ENCODE peak calls at places on chromosome 2, in five cellular contexts. One of them, this sample, is unnamed.
A peak's percentile ranks its signal among the peaks of the same experiment; 100 is the strongest.

GRCh38 chr2:20425371-20425881 is 21.4 kb upstream of the RHOB start:
- ATAC-seq in PC-3: no peak
- ATAC-seq in heart right ventricle: no peak
- ATAC-seq in left lung: no peak
- ATAC-seq in activated CD4-positive, CD25-positive, alpha-beta regulatory T cell treated with anti-CD3 and anti-CD28 coated beads, Interleukin-2, amount 50 U/mL, for 24 hours: peak; percentile 19
- ATAC-seq in this sample: peak; percentile 44

GRCh38 chr2:95179451-95179850 is 13.8 kb downstream of the ZNF2 start:
- ATAC-seq in PC-3: no peak
- ATAC-seq in heart right ventricle: peak; percentile 78
- ATAC-seq in left lung: no peak
- ATAC-seq in activated CD4-positive, CD25-positive, alpha-beta regulatory T cell treated with anti-CD3 and anti-CD28 coated beads, Interleukin-2, amount 50 U/mL, for 24 hours: no peak
- ATAC-seq in this sample: no peak

GRCh38 chr2:189312643-189313042 is 128.6 kb upstream of the WDR75 start:
- ATAC-seq in PC-3: no peak
- ATAC-seq in heart right ventricle: no peak
- ATAC-seq in left lung: no peak
- ATAC-seq in activated CD4-positive, CD25-positive, alpha-beta regulatory T cell treated with anti-CD3 and anti-CD28 coated beads, Interleukin-2, amount 50 U/mL, for 24 hours: peak; percentile 60
- ATAC-seq in this sample: no peak

GRCh38 chr2:138030459-138030858 is 66.2 kb downstream of the HNMT start:
- ATAC-seq in PC-3: no peak
- ATAC-seq in heart right ventricle: no peak
- ATAC-seq in left lung: no peak
- ATAC-seq in activated CD4-positive, CD25-positive, alpha-beta regulatory T cell treated with anti-CD3 and anti-CD28 coated beads, Interleukin-2, amount 50 U/mL, for 24 hours: no peak
- ATAC-seq in this sample: no peak

GRCh38 chr2:164917296-164917903 is 37.9 kb downstream of the SLC38A11 start:
- ATAC-seq in PC-3: peak; percentile 67
- ATAC-seq in heart right ventricle: no peak
- ATAC-seq in left lung: peak; percentile 71
- ATAC-seq in activated CD4-positive, CD25-positive, alpha-beta regulatory T cell treated with anti-CD3 and anti-CD28 coated beads, Interleukin-2, amount 50 U/mL, for 24 hours: no peak
- ATAC-seq in this sample: peak; percentile 63

GRCh38 chr2:108182489-108182888 is 57.3 kb upstream of the SULT1C3 start:
- ATAC-seq in PC-3: peak; percentile 67
- ATAC-seq in heart right ventricle: no peak
- ATAC-seq in left lung: no peak
- ATAC-seq in activated CD4-positive, CD25-positive, alpha-beta regulatory T cell treated with anti-CD3 and anti-CD28 coated beads, Interleukin-2, amount 50 U/mL, for 24 hours: no peak
- ATAC-seq in this sample: peak; percentile 97

GRCh38 chr2:26634636-26635230 is 6.4 kb downstream of the CIB4 start:
- ATAC-seq in PC-3: no peak
- ATAC-seq in heart right ventricle: peak; percentile 13
- ATAC-seq in left lung: no peak
- ATAC-seq in activated CD4-positive, CD25-positive, alpha-beta regulatory T cell treated with anti-CD3 and anti-CD28 coated beads, Interleukin-2, amount 50 U/mL, for 24 hours: no peak
- ATAC-seq in this sample: no peak

GRCh38 chr2:105739408-105739807 is 5.3 kb upstream of the NCK2 start:
- ATAC-seq in PC-3: no peak
- ATAC-seq in heart right ventricle: no peak
- ATAC-seq in left lung: no peak
- ATAC-seq in activated CD4-positive, CD25-positive, alpha-beta regulatory T cell treated with anti-CD3 and anti-CD28 coated beads, Interleukin-2, amount 50 U/mL, for 24 hours: peak; percentile 58
- ATAC-seq in this sample: no peak

GRCh38 chr2:109279243-109279860 is 150.3 kb downstream of the SH3RF3 start:
- ATAC-seq in PC-3: no peak
- ATAC-seq in heart right ventricle: no peak
- ATAC-seq in left lung: no peak
- ATAC-seq in activated CD4-positive, CD25-positive, alpha-beta regulatory T cell treated with anti-CD3 and anti-CD28 coated beads, Interleukin-2, amount 50 U/mL, for 24 hours: no peak
- ATAC-seq in this sample: no peak

GRCh38 chr2:108629417-108629816 is 89.9 kb upstream of the RANBP2 start:
- ATAC-seq in PC-3: no peak
- ATAC-seq in heart right ventricle: no peak
- ATAC-seq in left lung: no peak
- ATAC-seq in activated CD4-positive, CD25-positive, alpha-beta regulatory T cell treated with anti-CD3 and anti-CD28 coated beads, Interleukin-2, amount 50 U/mL, for 24 hours: no peak
- ATAC-seq in this sample: no peak

GRCh38 chr2:119943058-119943457 is 69.8 kb upstream of the EPB41L5 start:
- ATAC-seq in PC-3: no peak
- ATAC-seq in heart right ventricle: no peak
- ATAC-seq in left lung: no peak
- ATAC-seq in activated CD4-positive, CD25-positive, alpha-beta regulatory T cell treated with anti-CD3 and anti-CD28 coated beads, Interleukin-2, amount 50 U/mL, for 24 hours: peak; percentile 32
- ATAC-seq in this sample: no peak

GRCh38 chr2:215904101-215904500 is 109.2 kb downstream of the MREG start:
- ATAC-seq in PC-3: no peak
- ATAC-seq in heart right ventricle: no peak
- ATAC-seq in left lung: peak; percentile 52
- ATAC-seq in activated CD4-positive, CD25-positive, alpha-beta regulatory T cell treated with anti-CD3 and anti-CD28 coated beads, Interleukin-2, amount 50 U/mL, for 24 hours: no peak
- ATAC-seq in this sample: no peak

GRCh38 chr2:123164216-123164615 is 860.9 kb upstream of the CNTNAP5 start:
- ATAC-seq in PC-3: no peak
- ATAC-seq in heart right ventricle: no peak
- ATAC-seq in left lung: no peak
- ATAC-seq in activated CD4-positive, CD25-positive, alpha-beta regulatory T cell treated with anti-CD3 and anti-CD28 coated beads, Interleukin-2, amount 50 U/mL, for 24 hours: no peak
- ATAC-seq in this sample: no peak

GRCh38 chr2:217510790-217511291 is 492.0 kb downstream of the TNS1 start:
- ATAC-seq in PC-3: peak; percentile 85
- ATAC-seq in heart right ventricle: peak; percentile 89
- ATAC-seq in left lung: peak; percentile 98
- ATAC-seq in activated CD4-positive, CD25-positive, alpha-beta regulatory T cell treated with anti-CD3 and anti-CD28 coated beads, Interleukin-2, amount 50 U/mL, for 24 hours: peak; percentile 21
- ATAC-seq in this sample: peak; percentile 97

GRCh38 chr2:173982182-173982714 is 17.1 kb upstream of the SP3 start:
- ATAC-seq in PC-3: no peak
- ATAC-seq in heart right ventricle: no peak
- ATAC-seq in left lung: no peak
- ATAC-seq in activated CD4-positive, CD25-positive, alpha-beta regulatory T cell treated with anti-CD3 and anti-CD28 coated beads, Interleukin-2, amount 50 U/mL, for 24 hours: no peak
- ATAC-seq in this sample: no peak

GRCh38 chr2:190404487-190404886 is 3.7 kb upstream of the MFSD6 start:
- ATAC-seq in PC-3: no peak
- ATAC-seq in heart right ventricle: no peak
- ATAC-seq in left lung: peak; percentile 48
- ATAC-seq in activated CD4-positive, CD25-positive, alpha-beta regulatory T cell treated with anti-CD3 and anti-CD28 coated beads, Interleukin-2, amount 50 U/mL, for 24 hours: peak; percentile 3
- ATAC-seq in this sample: no peak

GRCh38 chr2:105749583-105750399 is 5.1 kb downstream of the NCK2 start:
- ATAC-seq in PC-3: no peak
- ATAC-seq in heart right ventricle: no peak
- ATAC-seq in left lung: no peak
- ATAC-seq in activated CD4-positive, CD25-positive, alpha-beta regulatory T cell treated with anti-CD3 and anti-CD28 coated beads, Interleukin-2, amount 50 U/mL, for 24 hours: no peak
- ATAC-seq in this sample: no peak

GRCh38 chr2:60586081-60586480 is 32.6 kb upstream of the BCL11A start:
- ATAC-seq in PC-3: no peak
- ATAC-seq in heart right ventricle: no peak
- ATAC-seq in left lung: no peak
- ATAC-seq in activated CD4-positive, CD25-positive, alpha-beta regulatory T cell treated with anti-CD3 and anti-CD28 coated beads, Interleukin-2, amount 50 U/mL, for 24 hours: no peak
- ATAC-seq in this sample: no peak

GRCh38 chr2:240638517-240639160 is 13.4 kb downstream of the GPR35 start:
- ATAC-seq in PC-3: no peak
- ATAC-seq in heart right ventricle: no peak
- ATAC-seq in left lung: no peak
- ATAC-seq in activated CD4-positive, CD25-positive, alpha-beta regulatory T cell treated with anti-CD3 and anti-CD28 coated beads, Interleukin-2, amount 50 U/mL, for 24 hours: no peak
- ATAC-seq in this sample: no peak

GRCh38 chr2:75466708-75467311 is 93.9 kb downstream of the EVA1A start:
- ATAC-seq in PC-3: no peak
- ATAC-seq in heart right ventricle: no peak
- ATAC-seq in left lung: peak; percentile 61
- ATAC-seq in activated CD4-positive, CD25-positive, alpha-beta regulatory T cell treated with anti-CD3 and anti-CD28 coated beads, Interleukin-2, amount 50 U/mL, for 24 hours: no peak
- ATAC-seq in this sample: peak; percentile 12

GRCh38 chr2:213018340-213018901 is 133.0 kb downstream of the IKZF2 start:
- ATAC-seq in PC-3: no peak
- ATAC-seq in heart right ventricle: no peak
- ATAC-seq in left lung: no peak
- ATAC-seq in activated CD4-positive, CD25-positive, alpha-beta regulatory T cell treated with anti-CD3 and anti-CD28 coated beads, Interleukin-2, amount 50 U/mL, for 24 hours: no peak
- ATAC-seq in this sample: no peak

GRCh38 chr2:241796209-241796608 is 12.8 kb upstream of the NEU4 start:
- ATAC-seq in PC-3: no peak
- ATAC-seq in heart right ventricle: no peak
- ATAC-seq in left lung: no peak
- ATAC-seq in activated CD4-positive, CD25-positive, alpha-beta regulatory T cell treated with anti-CD3 and anti-CD28 coated beads, Interleukin-2, amount 50 U/mL, for 24 hours: no peak
- ATAC-seq in this sample: no peak

GRCh38 chr2:36606925-36607324 is 9.0 kb upstream of the FEZ2 start:
- ATAC-seq in PC-3: no peak
- ATAC-seq in heart right ventricle: no peak
- ATAC-seq in left lung: no peak
- ATAC-seq in activated CD4-positive, CD25-positive, alpha-beta regulatory T cell treated with anti-CD3 and anti-CD28 coated beads, Interleukin-2, amount 50 U/mL, for 24 hours: no peak
- ATAC-seq in this sample: no peak

GRCh38 chr2:15159751-15160177 is 401.4 kb downstream of the NBAS start:
- ATAC-seq in PC-3: peak; percentile 65
- ATAC-seq in heart right ventricle: no peak
- ATAC-seq in left lung: peak; percentile 58
- ATAC-seq in activated CD4-positive, CD25-positive, alpha-beta regulatory T cell treated with anti-CD3 and anti-CD28 coated beads, Interleukin-2, amount 50 U/mL, for 24 hours: no peak
- ATAC-seq in this sample: peak; percentile 77

GRCh38 chr2:1976725-1977416 is 232.6 kb upstream of the PXDN start:
- ATAC-seq in PC-3: no peak
- ATAC-seq in heart right ventricle: no peak
- ATAC-seq in left lung: no peak
- ATAC-seq in activated CD4-positive, CD25-positive, alpha-beta regulatory T cell treated with anti-CD3 and anti-CD28 coated beads, Interleukin-2, amount 50 U/mL, for 24 hours: no peak
- ATAC-seq in this sample: no peak

GRCh38 chr2:86062043-86062442 is 43.6 kb downstream of the POLR1A start:
- ATAC-seq in PC-3: peak; percentile 71
- ATAC-seq in heart right ventricle: no peak
- ATAC-seq in left lung: peak; percentile 63
- ATAC-seq in activated CD4-positive, CD25-positive, alpha-beta regulatory T cell treated with anti-CD3 and anti-CD28 coated beads, Interleukin-2, amount 50 U/mL, for 24 hours: no peak
- ATAC-seq in this sample: no peak

GRCh38 chr2:233901367-233901766 is 15.8 kb upstream of the TRPM8 start:
- ATAC-seq in PC-3: no peak
- ATAC-seq in heart right ventricle: no peak
- ATAC-seq in left lung: peak; percentile 92
- ATAC-seq in activated CD4-positive, CD25-positive, alpha-beta regulatory T cell treated with anti-CD3 and anti-CD28 coated beads, Interleukin-2, amount 50 U/mL, for 24 hours: no peak
- ATAC-seq in this sample: no peak

GRCh38 chr2:126719191-126720030 is 63.5 kb downstream of the GYPC start:
- ATAC-seq in PC-3: no peak
- ATAC-seq in heart right ventricle: peak; percentile 89
- ATAC-seq in left lung: no peak
- ATAC-seq in activated CD4-positive, CD25-positive, alpha-beta regulatory T cell treated with anti-CD3 and anti-CD28 coated beads, Interleukin-2, amount 50 U/mL, for 24 hours: no peak
- ATAC-seq in this sample: no peak

GRCh38 chr2:235480614-235481013 is 13.2 kb upstream of the AGAP1 start:
- ATAC-seq in PC-3: no peak
- ATAC-seq in heart right ventricle: no peak
- ATAC-seq in left lung: no peak
- ATAC-seq in activated CD4-positive, CD25-positive, alpha-beta regulatory T cell treated with anti-CD3 and anti-CD28 coated beads, Interleukin-2, amount 50 U/mL, for 24 hours: no peak
- ATAC-seq in this sample: no peak

GRCh38 chr2:161123531-161124030 is 36.6 kb upstream of the TANK start:
- ATAC-seq in PC-3: peak; percentile 62
- ATAC-seq in heart right ventricle: no peak
- ATAC-seq in left lung: peak; percentile 61
- ATAC-seq in activated CD4-positive, CD25-positive, alpha-beta regulatory T cell treated with anti-CD3 and anti-CD28 coated beads, Interleukin-2, amount 50 U/mL, for 24 hours: peak; percentile 27
- ATAC-seq in this sample: no peak

GRCh38 chr2:180622122-180622918 is 358.1 kb upstream of the UBE2E3 start:
- ATAC-seq in PC-3: peak; percentile 49
- ATAC-seq in heart right ventricle: no peak
- ATAC-seq in left lung: no peak
- ATAC-seq in activated CD4-positive, CD25-positive, alpha-beta regulatory T cell treated with anti-CD3 and anti-CD28 coated beads, Interleukin-2, amount 50 U/mL, for 24 hours: no peak
- ATAC-seq in this sample: no peak

GRCh38 chr2:217249490-217250451 is 389.9 kb upstream of the TNP1 start:
- ATAC-seq in PC-3: no peak
- ATAC-seq in heart right ventricle: no peak
- ATAC-seq in left lung: peak; percentile 44
- ATAC-seq in activated CD4-positive, CD25-positive, alpha-beta regulatory T cell treated with anti-CD3 and anti-CD28 coated beads, Interleukin-2, amount 50 U/mL, for 24 hours: no peak
- ATAC-seq in this sample: peak; percentile 47

GRCh38 chr2:34254272-34254882 is 655.3 kb upstream of the FAM98A start:
- ATAC-seq in PC-3: no peak
- ATAC-seq in heart right ventricle: no peak
- ATAC-seq in left lung: no peak
- ATAC-seq in activated CD4-positive, CD25-positive, alpha-beta regulatory T cell treated with anti-CD3 and anti-CD28 coated beads, Interleukin-2, amount 50 U/mL, for 24 hours: no peak
- ATAC-seq in this sample: no peak

GRCh38 chr2:7016884-7017283 is 99.7 kb downstream of the RNF144A start:
- ATAC-seq in PC-3: no peak
- ATAC-seq in heart right ventricle: no peak
- ATAC-seq in left lung: no peak
- ATAC-seq in activated CD4-positive, CD25-positive, alpha-beta regulatory T cell treated with anti-CD3 and anti-CD28 coated beads, Interleukin-2, amount 50 U/mL, for 24 hours: no peak
- ATAC-seq in this sample: no peak

GRCh38 chr2:96085541-96086355 is 30.6 kb downstream of the ADRA2B start:
- ATAC-seq in PC-3: no peak
- ATAC-seq in heart right ventricle: no peak
- ATAC-seq in left lung: no peak
- ATAC-seq in activated CD4-positive, CD25-positive, alpha-beta regulatory T cell treated with anti-CD3 and anti-CD28 coated beads, Interleukin-2, amount 50 U/mL, for 24 hours: no peak
- ATAC-seq in this sample: no peak

GRCh38 chr2:237075749-237076599 is 9.7 kb upstream of the COPS8 start:
- ATAC-seq in PC-3: peak; percentile 83
- ATAC-seq in heart right ventricle: no peak
- ATAC-seq in left lung: peak; percentile 78
- ATAC-seq in activated CD4-positive, CD25-positive, alpha-beta regulatory T cell treated with anti-CD3 and anti-CD28 coated beads, Interleukin-2, amount 50 U/mL, for 24 hours: no peak
- ATAC-seq in this sample: no peak

GRCh38 chr2:231037731-231038482 is 584 bp downstream of the C2orf72 start:
- ATAC-seq in PC-3: peak; percentile 54
- ATAC-seq in heart right ventricle: no peak
- ATAC-seq in left lung: peak; percentile 47
- ATAC-seq in activated CD4-positive, CD25-positive, alpha-beta regulatory T cell treated with anti-CD3 and anti-CD28 coated beads, Interleukin-2, amount 50 U/mL, for 24 hours: peak; percentile 41
- ATAC-seq in this sample: peak; percentile 53

GRCh38 chr2:16652296-16653082 is 13.1 kb downstream of the CYRIA start:
- ATAC-seq in PC-3: no peak
- ATAC-seq in heart right ventricle: peak; percentile 16
- ATAC-seq in left lung: peak; percentile 62
- ATAC-seq in activated CD4-positive, CD25-positive, alpha-beta regulatory T cell treated with anti-CD3 and anti-CD28 coated beads, Interleukin-2, amount 50 U/mL, for 24 hours: no peak
- ATAC-seq in this sample: no peak

GRCh38 chr2:216004408-216005283 is 8.7 kb downstream of the MREG start:
- ATAC-seq in PC-3: no peak
- ATAC-seq in heart right ventricle: no peak
- ATAC-seq in left lung: no peak
- ATAC-seq in activated CD4-positive, CD25-positive, alpha-beta regulatory T cell treated with anti-CD3 and anti-CD28 coated beads, Interleukin-2, amount 50 U/mL, for 24 hours: peak; percentile 74
- ATAC-seq in this sample: no peak

GRCh38 chr2:175003875-175004729 is 1.1 kb downstream of the CHN1 start:
- ATAC-seq in PC-3: peak; percentile 57
- ATAC-seq in heart right ventricle: no peak
- ATAC-seq in left lung: peak; percentile 16
- ATAC-seq in activated CD4-positive, CD25-positive, alpha-beta regulatory T cell treated with anti-CD3 and anti-CD28 coated beads, Interleukin-2, amount 50 U/mL, for 24 hours: no peak
- ATAC-seq in this sample: peak; percentile 11